ENCODE peak calls at places on chromosomes 1 and 21, in four cellular contexts. Z is neuronal stem cell, C is uterus, U is ovary. R is an unnamed sample.
A peak's percentile ranks its signal among the peaks of the same experiment; 100 is the strongest.

GRCh38 chr1:171245458-171246064 is 2.7 kb upstream of the FMO1 start:
- DNase-seq in Z (peak; percentile 30), C (no peak), U (no peak), R (no peak)

GRCh38 chr1:184532199-184532598 is 145.4 kb downstream of the C1orf21 start:
- DNase-seq in Z (no peak), C (no peak), U (no peak), R (no peak)

GRCh38 chr21:45872902-45873301 is 108.7 kb upstream of the COL6A1 start:
- DNase-seq in Z (no peak), C (no peak), U (no peak), R (no peak)

GRCh38 chr21:44911384-44912157 is 9.1 kb downstream of the ITGB2 start:
- DNase-seq in Z (no peak), C (peak; percentile 46), U (no peak), R (no peak)

GRCh38 chr1:49677706-49678105 is 346.0 kb downstream of the AGBL4 start:
- DNase-seq in Z (no peak), C (no peak), U (no peak), R (no peak)

GRCh38 chr1:89347296-89347695 is 16.6 kb upstream of the GBP6 start:
- DNase-seq in Z (no peak), C (no peak), U (no peak), R (no peak)

GRCh38 chr1:20089328-20090077 is 19.5 kb downstream of the PLA2G5 start:
- DNase-seq in Z (no peak), C (no peak), U (no peak), R (no peak)

GRCh38 chr1:185565314-185565713 is 168.9 kb upstream of the HMCN1 start:
- DNase-seq in Z (no peak), C (no peak), U (no peak), R (no peak)

GRCh38 chr21:34790341-34790740 is 121.5 kb downstream of the CLIC6 start:
- DNase-seq in Z (no peak), C (no peak), U (no peak), R (no peak)

GRCh38 chr1:114719424-114719787 is 2.8 kb upstream of the NRAS start:
- DNase-seq in Z (no peak), C (no peak), U (no peak), R (no peak)

GRCh38 chr1:221440658-221441057 is 301.2 kb downstream of the DUSP10 start:
- DNase-seq in Z (no peak), C (no peak), U (no peak), R (no peak)

GRCh38 chr1:103180660-103181059 is 72.3 kb upstream of the COL11A1 start:
- DNase-seq in Z (no peak), C (no peak), U (no peak), R (no peak)

GRCh38 chr1:200343874-200344273 is 66.0 kb downstream of the ZNF281 start:
- DNase-seq in Z (no peak), C (no peak), U (no peak), R (no peak)

GRCh38 chr1:176066709-176067108 is 140.4 kb downstream of the COP1 start:
- DNase-seq in Z (no peak), C (no peak), U (no peak), R (no peak)

GRCh38 chr1:53835491-53835890 is 2.6 kb downstream of the NDC1 start:
- DNase-seq in Z (no peak), C (no peak), U (no peak), R (no peak)

GRCh38 chr1:94031154-94031553 is 89.8 kb downstream of the ABCA4 start:
- DNase-seq in Z (no peak), C (no peak), U (no peak), R (no peak)

GRCh38 chr1:17066530-17067426 is 12.9 kb upstream of the SDHB start:
- DNase-seq in Z (no peak), C (no peak), U (no peak), R (no peak)

GRCh38 chr1:170663011-170663410 is 920 bp upstream of the PRRX1 start:
- DNase-seq in Z (no peak), C (no peak), U (no peak), R (no peak)

GRCh38 chr1:29975036-29975694 is 738.8 kb downstream of the PTPRU start:
- DNase-seq in Z (peak; percentile 72), C (no peak), U (no peak), R (no peak)

GRCh38 chr1:100847481-100847880 is 47.2 kb downstream of the EXTL2 start:
- DNase-seq in Z (no peak), C (no peak), U (no peak), R (no peak)

GRCh38 chr1:160089883-160090282 is 8.5 kb downstream of the IGSF8 start:
- DNase-seq in Z (no peak), C (no peak), U (no peak), R (no peak)

GRCh38 chr1:223513309-223513708 is 120.1 kb downstream of the CCDC185 start:
- DNase-seq in Z (no peak), C (no peak), U (no peak), R (no peak)

GRCh38 chr1:233087001-233087881 is 136.8 kb downstream of the NTPCR start:
- DNase-seq in Z (no peak), C (no peak), U (no peak), R (no peak)

GRCh38 chr1:59013276-59013927 is 229.6 kb upstream of the JUN start:
- DNase-seq in Z (peak; percentile 21), C (peak; percentile 61), U (peak; percentile 53), R (peak; percentile 13)

GRCh38 chr1:87981386-87981785 is 652.7 kb downstream of the LMO4 start:
- DNase-seq in Z (no peak), C (no peak), U (no peak), R (no peak)

GRCh38 chr1:54547601-54548388 is at the start of gene ACOT11:
- DNase-seq in Z (peak; percentile 17), C (peak; percentile 86), U (peak; percentile 95), R (no peak)

GRCh38 chr1:225700164-225700740 is 47.3 kb upstream of the ENAH start:
- DNase-seq in Z (no peak), C (no peak), U (no peak), R (no peak)

GRCh38 chr1:223707270-223708000 is 4.9 kb upstream of the CAPN2 start:
- DNase-seq in Z (no peak), C (peak; percentile 84), U (peak; percentile 87), R (no peak)

GRCh38 chr1:149846042-149846441 is 53.3 kb upstream of the BOLA1 start:
- DNase-seq in Z (no peak), C (no peak), U (no peak), R (no peak)

GRCh38 chr1:55277377-55278130 is 62.4 kb upstream of the USP24 start:
- DNase-seq in Z (peak; percentile 72), C (peak; percentile 77), U (peak; percentile 75), R (peak; percentile 83)

GRCh38 chr1:36516372-36517018 is 33.8 kb upstream of the CSF3R start:
- DNase-seq in Z (peak; percentile 78), C (no peak), U (no peak), R (no peak)

GRCh38 chr1:12059226-12059625 is 3.9 kb upstream of the TNFRSF8 start:
- DNase-seq in Z (no peak), C (no peak), U (no peak), R (no peak)

GRCh38 chr1:18639335-18640055 is 8.8 kb downstream of the PAX7 start:
- DNase-seq in Z (no peak), C (no peak), U (no peak), R (no peak)

GRCh38 chr1:178529364-178530036 is 16.6 kb downstream of the TEX35 start:
- DNase-seq in Z (no peak), C (no peak), U (no peak), R (no peak)

GRCh38 chr1:41354956-41355355 is 6.3 kb upstream of the FOXO6 start:
- DNase-seq in Z (no peak), C (no peak), U (peak; percentile 3), R (no peak)

GRCh38 chr1:154934358-154934948 is 2.1 kb downstream of the PMVK start:
- DNase-seq in Z (no peak), C (no peak), U (no peak), R (no peak)

GRCh38 chr1:154937988-154938386 is 1.5 kb upstream of the PMVK start:
- DNase-seq in Z (no peak), C (no peak), U (no peak), R (no peak)

GRCh38 chr1:154937051-154937987 is 800 bp upstream of the PMVK start:
- DNase-seq in Z (peak; percentile 90), C (peak; percentile 89), U (peak; percentile 94), R (no peak)

GRCh38 chr1:154936416-154937050 is at the start of gene PMVK:
- DNase-seq in Z (peak; percentile 96), C (peak; percentile 93), U (peak; percentile 96), R (no peak)

DNA sequence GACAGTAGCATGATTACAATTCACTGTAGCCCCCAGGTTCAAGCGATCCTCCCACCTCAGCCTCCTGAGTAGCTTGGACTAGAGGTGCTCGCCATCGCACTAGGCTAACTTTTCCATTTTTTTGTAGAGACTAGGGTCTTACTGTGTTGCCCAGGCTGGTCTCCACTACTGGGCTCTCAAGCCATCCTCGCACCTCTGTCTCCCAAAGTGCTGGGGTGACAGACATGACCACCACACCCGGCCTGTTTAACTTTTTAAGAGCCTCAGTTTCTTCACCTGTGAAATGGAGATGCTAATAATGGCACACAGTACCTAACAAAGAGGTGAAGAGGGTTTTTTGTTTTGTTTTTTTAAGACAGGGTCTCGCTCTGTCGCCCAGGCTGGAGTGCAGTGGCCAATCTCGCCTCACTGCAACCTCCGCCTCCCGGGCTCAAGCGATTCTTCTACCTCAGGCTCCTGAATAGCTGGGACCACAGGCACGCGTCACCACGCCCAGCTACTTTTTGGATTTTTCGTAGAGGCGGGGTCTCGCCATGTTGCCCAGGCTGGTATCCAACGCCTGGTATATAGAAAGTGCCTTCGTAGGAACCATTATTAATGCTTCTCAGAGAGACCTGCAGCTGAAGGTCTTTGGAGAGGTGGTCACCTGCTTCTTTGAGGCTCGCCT is 637 bp downstream of the PMVK start:
- DNase-seq in Z (no peak), C (no peak), U (no peak), R (no peak)
- H3K4me1 ChIP-seq in Z (peaks cover 14% of the 10 kb centered on the region), C (no peaks in the 10 kb centered on the region), U (peaks cover 6% of the 10 kb centered on the region), R (peaks cover 1% of the 10 kb centered on the region)

GRCh38 chr1:207647966-207648906 is 3.3 kb downstream of the CR1L start:
- DNase-seq in Z (no peak), C (no peak), U (no peak), R (no peak)

GRCh38 chr1:207644479-207644851 is 468 bp upstream of the CR1L start:
- DNase-seq in Z (no peak), C (no peak), U (no peak), R (no peak)

GRCh38 chr1:207646891-207647290 is 2.0 kb downstream of the CR1L start:
- DNase-seq in Z (no peak), C (no peak), U (no peak), R (no peak)

GRCh38 chr1:207645632-207646081 is 724 bp downstream of the CR1L start:
- DNase-seq in Z (no peak), C (no peak), U (no peak), R (no peak)

GRCh38 chr1:207644852-207645631 is at the start of gene CR1L:
- DNase-seq in Z (no peak), C (peak; percentile 63), U (peak; percentile 50), R (peak; percentile 41)
- H3K27ac ChIP-seq in Z (no peak within 1 kb of the TSS), C (no peak within 1 kb of the TSS), U (no peak within 1 kb of the TSS), R (no peak within 1 kb of the TSS)

DNA sequence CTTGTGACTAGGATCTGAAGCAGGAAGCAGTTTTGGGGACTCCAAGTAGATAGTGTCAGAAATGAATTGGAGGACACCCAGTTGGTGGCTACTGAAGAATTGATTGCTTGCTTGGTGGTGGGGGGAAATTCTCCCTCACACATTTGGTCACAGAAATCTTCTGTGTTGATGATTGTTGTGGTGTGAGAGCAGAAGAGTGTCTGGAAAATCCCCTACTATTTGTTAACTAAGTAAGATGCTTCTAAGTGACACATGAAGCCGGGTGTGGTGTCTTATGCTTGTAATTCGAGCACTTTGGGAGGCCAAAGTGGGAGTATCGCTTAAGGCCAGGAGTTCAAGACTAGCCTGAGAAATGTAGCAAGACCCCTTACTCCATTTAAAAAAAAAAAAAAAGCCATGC is 22.5 kb upstream of the IPP start:
- DNase-seq in Z (no peak), C (no peak), U (no peak), R (no peak)
- H3K27me3 ChIP-seq in Z (peaks cover 3% of the 10 kb centered on the region), C (no peaks in the 10 kb centered on the region), U (no peaks in the 10 kb centered on the region), R (no peaks in the 10 kb centered on the region)

GRCh38 chr1:198531891-198532290 is 8.6 kb downstream of the ATP6V1G3 start:
- DNase-seq in Z (no peak), C (no peak), U (no peak), R (no peak)
- H3K4me1 ChIP-seq in Z (no peaks in the 10 kb centered on the region), C (no peaks in the 10 kb centered on the region), U (no peaks in the 10 kb centered on the region), R (no peaks in the 10 kb centered on the region)